ENCODE peak calls at places on chromosomes 12 and 14, in four cellular contexts. U is stimulated activated CD4-positive, alpha-beta T cell treated with anti-CD3 and anti-CD28 coated beads, Interleukin-15, amount 100 ng/mL, for 24 hours; V is progenitor cell of endocrine pancreas; B is dermis blood vessel endothelial cell. A is an unnamed sample.

GRCh38 chr14:94904636-94905035 is 134.7 kb upstream of the GSC start:
- DNase-seq in V (no peak), U (no peak), B (no peak), A (no peak)

GRCh38 chr12:71299541-71300376 is 139.8 kb upstream of the LGR5 start:
- DNase-seq in B (no peak), U (no peak), V (no peak), A (no peak)

GRCh38 chr12:90064759-90065158 is 356.1 kb upstream of the ATP2B1 start:
- DNase-seq in V (no peak), U (no peak), B (no peak), A (no peak)

GRCh38 chr14:92978229-92979021 is 55.5 kb downstream of the CHGA start:
- DNase-seq in U (no peak), B (no peak), V (no peak), A (no peak)

GRCh38 chr12:48351022-48351708 is 446 bp upstream of the ZNF641 start:
- DNase-seq in U (peak; percentile 6), V (peak; percentile 72), B (peak; percentile 37), A (no peak)

GRCh38 chr12:9070351-9070750 is 45.4 kb downstream of the A2M start:
- DNase-seq in B (no peak), U (no peak), V (no peak), A (no peak)

GRCh38 chr12:46506961-46507360 is 134.4 kb upstream of the SLC38A2 start:
- DNase-seq in V (no peak), B (no peak), U (no peak), A (no peak)

GRCh38 chr12:107906719-107907118 is 132.2 kb downstream of the ASCL4 start:
- DNase-seq in V (no peak), B (no peak), U (no peak), A (no peak)

GRCh38 chr14:62084020-62084419 is 321.8 kb downstream of the SNAPC1 start:
- DNase-seq in U (no peak), B (no peak), V (no peak), A (no peak)

GRCh38 chr14:104254735-104255400 is 116.5 kb downstream of the KIF26A start:
- DNase-seq in U (no peak), B (no peak), V (no peak), A (no peak)